ENCODE peak calls at places on chromosomes 6 and 20, in seven cellular contexts. X, E, L, S, F, P and B are unnamed samples.

GRCh38 chr6:109874086-109874485 is 104.0 kb upstream of the GPR6 start:
- DNase-seq in L (no peak), X (no peak), E (no peak), S (no peak), F (no peak), P (no peak), B (no peak)

GRCh38 chr20:11076434-11076833 is 402.6 kb upstream of the JAG1 start:
- DNase-seq in L (no peak), E (no peak), X (peak; percentile 99), F (no peak), P (no peak), S (no peak), B (no peak)

GRCh38 chr20:5077761-5078387 is 41.9 kb downstream of the PCNA start:
- DNase-seq in E (no peak), X (no peak), F (no peak), L (no peak), S (no peak), P (no peak), B (no peak)

GRCh38 chr6:105838156-105838555 is 248.0 kb upstream of the PRDM1 start:
- DNase-seq in P (no peak), S (no peak), F (no peak), L (no peak), E (no peak), X (no peak), B (no peak)

GRCh38 chr6:56499121-56499520 is 143.6 kb downstream of the DST start:
- DNase-seq in E (no peak), X (no peak), F (no peak), P (no peak), S (no peak), L (no peak), B (no peak)

GRCh38 chr6:13247627-13248026 is 80.7 kb downstream of the TBC1D7 start:
- DNase-seq in L (no peak), P (no peak), X (no peak), F (no peak), S (no peak), E (no peak), B (no peak)

GRCh38 chr6:137282253-137282652 is 63.1 kb upstream of the IFNGR1 start:
- DNase-seq in F (no peak), S (no peak), X (no peak), P (no peak), E (no peak), L (no peak), B (no peak)

GRCh38 chr6:79230149-79230548 is 4.3 kb downstream of the HMGN3 start:
- DNase-seq in X (no peak), L (no peak), F (no peak), P (no peak), S (no peak), E (no peak), B (no peak)

GRCh38 chr20:61307686-61308085 is 55.6 kb downstream of the CDH4 start:
- DNase-seq in F (no peak), X (no peak), S (no peak), L (no peak), P (no peak), E (no peak), B (no peak)

GRCh38 chr20:9353916-9354276 is 160.5 kb upstream of the LAMP5 start:
- DNase-seq in X (no peak), S (no peak), P (no peak), L (no peak), E (no peak), F (no peak), B (peak; percentile 11)

GRCh38 chr6:115783402-115784061 is 277.2 kb downstream of the FRK start:
- DNase-seq in X (no peak), E (no peak), P (no peak), F (no peak), S (no peak), L (no peak), B (peak; percentile 64)

GRCh38 chr20:43744966-43745733 is 18.3 kb upstream of the GTSF1L start:
- DNase-seq in E (no peak), L (no peak), X (no peak), P (no peak), F (no peak), S (no peak), B (no peak)

GRCh38 chr20:14384411-14384810 is 47.0 kb upstream of the FLRT3 start:
- DNase-seq in E (no peak), F (no peak), L (no peak), X (no peak), S (no peak), P (no peak), B (no peak)

GRCh38 chr20:50226093-50226974 is 35.7 kb downstream of the CEBPB start:
- DNase-seq in L (no peak), P (no peak), E (no peak), X (no peak), S (no peak), F (no peak), B (no peak)

GRCh38 chr6:138824482-138825134 is 28.7 kb downstream of the ECT2L start:
- DNase-seq in E (no peak), X (no peak), L (no peak), P (no peak), S (no peak), F (no peak), B (no peak)

GRCh38 chr20:62405108-62405980 is 1.7 kb downstream of the CABLES2 start:
- DNase-seq in E (no peak), L (no peak), F (peak; percentile 60), S (peak; percentile 28), P (no peak), X (no peak), B (peak; percentile 22)

GRCh38 chr6:137415127-137415833 is 78.9 kb downstream of the OLIG3 start:
- DNase-seq in S (peak; percentile 30), X (no peak), L (no peak), F (peak; percentile 69), E (peak; percentile 58), P (peak; percentile 43), B (peak; percentile 78)

GRCh38 chr6:31713991-31714684 is 1.0 kb upstream of the LY6G6D start:
- DNase-seq in F (no peak), X (peak; percentile 87), S (no peak), L (no peak), E (no peak), P (no peak), B (no peak)

GRCh38 chr20:40191573-40191972 is 497.5 kb downstream of the MAFB start:
- DNase-seq in F (no peak), S (no peak), E (no peak), X (no peak), P (no peak), L (no peak), B (no peak)